ENCODE peak calls at places on chromosomes 6 and 20, in four cellular contexts. One of them, this sample, is unnamed.

GRCh38 chr6:155850408-155850841 is 394.8 kb upstream of the NOX3 start:
- DNase-seq in mesenchymal stem cell: peak; percentile 64
- DNase-seq in IMR-90: peak; percentile 58
- DNase-seq in H1: no peak
- DNase-seq in this sample: no peak

GRCh38 chr20:33971147-33971775 is 22.4 kb upstream of the RALY start:
- DNase-seq in mesenchymal stem cell: no peak
- DNase-seq in IMR-90: no peak
- DNase-seq in H1: no peak
- DNase-seq in this sample: no peak

GRCh38 chr20:63873477-63873971 is 8.5 kb downstream of the TPD52L2 start:
- DNase-seq in mesenchymal stem cell: peak; percentile 88
- DNase-seq in IMR-90: peak; percentile 92
- DNase-seq in H1: no peak
- DNase-seq in this sample: no peak

GRCh38 chr20:36483919-36484808 is 57.2 kb upstream of the MYL9 start:
- DNase-seq in mesenchymal stem cell: peak; percentile 77
- DNase-seq in IMR-90: peak; percentile 75
- DNase-seq in H1: no peak
- DNase-seq in this sample: no peak

GRCh38 chr6:30877419-30878262 is 6.7 kb upstream of the DDR1 start:
- DNase-seq in mesenchymal stem cell: peak; percentile 92
- DNase-seq in IMR-90: peak; percentile 90
- DNase-seq in H1: peak; percentile 70
- DNase-seq in this sample: peak; percentile 89

GRCh38 chr20:22531056-22531615 is 53.2 kb downstream of the FOXA2 start:
- DNase-seq in mesenchymal stem cell: no peak
- DNase-seq in IMR-90: no peak
- DNase-seq in H1: no peak
- DNase-seq in this sample: no peak

GRCh38 chr6:12709116-12709515 is 7.5 kb upstream of the PHACTR1 start:
- DNase-seq in mesenchymal stem cell: no peak
- DNase-seq in IMR-90: no peak
- DNase-seq in H1: no peak
- DNase-seq in this sample: no peak

GRCh38 chr6:291148-291696 is 1.1 kb upstream of the DUSP22 start:
- DNase-seq in mesenchymal stem cell: no peak
- DNase-seq in IMR-90: no peak
- DNase-seq in H1: no peak
- DNase-seq in this sample: no peak

GRCh38 chr20:9053108-9053507 is 15.8 kb upstream of the PLCB4 start:
- DNase-seq in mesenchymal stem cell: no peak
- DNase-seq in IMR-90: no peak
- DNase-seq in H1: no peak
- DNase-seq in this sample: no peak

GRCh38 chr6:136086686-136087085 is 163.4 kb downstream of the MTFR2 start:
- DNase-seq in mesenchymal stem cell: no peak
- DNase-seq in IMR-90: no peak
- DNase-seq in H1: no peak
- DNase-seq in this sample: no peak

GRCh38 chr6:168956884-168957730 is 296.5 kb downstream of the THBS2 start:
- DNase-seq in mesenchymal stem cell: peak; percentile 44
- DNase-seq in IMR-90: peak; percentile 80
- DNase-seq in H1: peak; percentile 25
- DNase-seq in this sample: peak; percentile 70

GRCh38 chr6:19052219-19052618 is 665.1 kb downstream of the RNF144B start:
- DNase-seq in mesenchymal stem cell: no peak
- DNase-seq in IMR-90: no peak
- DNase-seq in H1: no peak
- DNase-seq in this sample: no peak

GRCh38 chr6:87722831-87723726 is 21.0 kb upstream of the AKIRIN2 start:
- DNase-seq in mesenchymal stem cell: peak; percentile 84
- DNase-seq in IMR-90: peak; percentile 95
- DNase-seq in H1: peak; percentile 66
- DNase-seq in this sample: peak; percentile 81

GRCh38 chr6:23016701-23017100 is 447.3 kb downstream of the HDGFL1 start:
- DNase-seq in mesenchymal stem cell: no peak
- DNase-seq in IMR-90: no peak
- DNase-seq in H1: no peak
- DNase-seq in this sample: no peak

GRCh38 chr6:142075516-142076101 is 57.1 kb upstream of the GJE1 start:
- DNase-seq in mesenchymal stem cell: no peak
- DNase-seq in IMR-90: no peak
- DNase-seq in H1: no peak
- DNase-seq in this sample: no peak

GRCh38 chr6:40444811-40445210 is 142.4 kb downstream of the LRFN2 start:
- DNase-seq in mesenchymal stem cell: no peak
- DNase-seq in IMR-90: no peak
- DNase-seq in H1: no peak
- DNase-seq in this sample: no peak

GRCh38 chr6:116595247-116595646 is 21.0 kb upstream of the RSPH4A start:
- DNase-seq in mesenchymal stem cell: no peak
- DNase-seq in IMR-90: no peak
- DNase-seq in H1: no peak
- DNase-seq in this sample: no peak

DNA sequence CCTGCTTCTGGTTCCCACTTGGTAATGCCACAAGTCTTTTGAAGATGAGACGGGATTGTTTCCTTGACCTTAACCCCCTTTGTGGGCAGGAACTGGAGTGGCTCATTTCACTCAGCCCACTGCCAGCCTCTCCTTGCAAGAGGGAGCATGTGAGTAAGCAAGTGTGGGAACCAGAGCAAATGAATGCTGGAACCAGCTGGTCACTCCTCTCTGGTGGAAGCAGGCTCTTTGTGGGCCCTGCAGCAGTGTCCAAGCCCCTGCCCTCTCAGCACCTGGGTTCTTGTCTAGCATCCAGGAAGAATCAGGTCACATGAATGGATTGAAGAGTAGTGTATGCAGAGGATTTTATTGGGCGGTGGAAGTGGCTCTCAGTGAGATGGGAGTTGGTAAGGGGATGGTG is 944.5 kb downstream of the QKI start:
- DNase-seq in mesenchymal stem cell: no peak
- DNase-seq in IMR-90: no peak
- DNase-seq in H1: no peak
- DNase-seq in this sample: no peak
- H3K9me3 ChIP-seq in mesenchymal stem cell: peaks cover 13% of the 10 kb centered on the region
- H3K9me3 ChIP-seq in IMR-90: peaks cover 7% of the 10 kb centered on the region
- H3K9me3 ChIP-seq in H1: no peaks in the 10 kb centered on the region
- H3K9me3 ChIP-seq in this sample: no peaks in the 10 kb centered on the region

DNA sequence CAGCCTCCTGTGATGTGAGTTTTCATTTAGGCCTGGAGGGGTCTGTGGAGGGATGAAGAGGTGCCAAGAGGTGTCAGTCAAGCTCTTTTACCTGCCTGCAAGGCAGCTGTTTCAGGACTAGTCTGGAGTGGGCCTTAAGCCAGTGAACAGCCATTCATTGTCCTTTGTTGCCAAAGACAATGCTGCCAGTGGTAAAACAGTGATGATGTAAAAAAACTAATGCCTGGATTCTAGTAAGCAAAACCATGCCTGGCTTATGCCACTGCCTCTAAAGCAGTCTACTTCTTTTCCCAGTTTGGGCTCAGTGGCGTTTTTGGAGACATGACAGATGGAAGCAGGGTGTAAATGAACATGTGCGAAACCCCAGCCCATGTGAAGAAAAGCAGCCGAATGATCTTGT is 93.5 kb upstream of the KCNK16 start:
- DNase-seq in mesenchymal stem cell: no peak
- DNase-seq in IMR-90: no peak
- DNase-seq in H1: no peak
- DNase-seq in this sample: no peak
- H2AFZ ChIP-seq in mesenchymal stem cell: no peak overlapping the region
- H2AFZ ChIP-seq in IMR-90: no peak overlapping the region
- H2AFZ ChIP-seq in H1: no peak overlapping the region
- H2AFZ ChIP-seq in this sample: no peak overlapping the region

GRCh38 chr6:166998256-166999144 is 697 bp upstream of the CEP43 start:
- DNase-seq in mesenchymal stem cell: no peak
- DNase-seq in IMR-90: no peak
- DNase-seq in H1: no peak
- DNase-seq in this sample: peak; percentile 46
- H2AK5ac ChIP-seq in mesenchymal stem cell: no peak overlapping the region
- H2AK5ac ChIP-seq in IMR-90: no peak overlapping the region
- H2AK5ac ChIP-seq in H1: no peak overlapping the region
- H2AK5ac ChIP-seq in this sample: no peak overlapping the region

GRCh38 chr6:148450866-148451265 is 108.2 kb downstream of the SASH1 start:
- DNase-seq in mesenchymal stem cell: no peak
- DNase-seq in IMR-90: no peak
- DNase-seq in H1: no peak
- DNase-seq in this sample: no peak
- H3K9me3 ChIP-seq in mesenchymal stem cell: no peaks in the 10 kb centered on the region
- H3K9me3 ChIP-seq in IMR-90: no peaks in the 10 kb centered on the region
- H3K9me3 ChIP-seq in H1: no peaks in the 10 kb centered on the region
- H3K9me3 ChIP-seq in this sample: no peaks in the 10 kb centered on the region

GRCh38 chr6:125380474-125380873 is 78.7 kb upstream of the HDDC2 start:
- DNase-seq in mesenchymal stem cell: no peak
- DNase-seq in IMR-90: no peak
- DNase-seq in H1: no peak
- DNase-seq in this sample: no peak
- H2AFZ ChIP-seq in mesenchymal stem cell: no peak overlapping the region
- H2AFZ ChIP-seq in IMR-90: no peak overlapping the region
- H2AFZ ChIP-seq in H1: peak overlapping the region; percentile 81
- H2AFZ ChIP-seq in this sample: no peak overlapping the region

GRCh38 chr20:3819413-3820047 is 817 bp upstream of the AP5S1 start:
- DNase-seq in mesenchymal stem cell: no peak
- DNase-seq in IMR-90: no peak
- DNase-seq in H1: no peak
- DNase-seq in this sample: no peak
- H2AK5ac ChIP-seq in mesenchymal stem cell: peak overlapping the region; percentile 3
- H2AK5ac ChIP-seq in IMR-90: peak overlapping the region; percentile 78
- H2AK5ac ChIP-seq in H1: no peak overlapping the region
- H2AK5ac ChIP-seq in this sample: no peak overlapping the region